ENCODE peak calls at places on chromosomes 2 and 18, in four cellular contexts. U is WTC11, V is K562, W is HepG2. G is an unnamed sample.

GRCh38 chr18:75051757-75052156 is 157.2 kb downstream of the PTGR3 start:
- DNase-seq in U (no peak), V (no peak), W (no peak), G (no peak)

GRCh38 chr2:26086155-26086634 is 52.3 kb downstream of the RAB10 start:
- DNase-seq in U (no peak), V (no peak), W (no peak), G (no peak)

GRCh38 chr18:76963951-76964350 is 141.6 kb downstream of the ZNF236 start:
- DNase-seq in V (no peak), W (no peak), U (no peak), G (no peak)

GRCh38 chr18:76446746-76447267 is 48.2 kb downstream of the ZNF516 start:
- DNase-seq in W (no peak), V (no peak), U (no peak), G (no peak)

GRCh38 chr2:105455488-105455991 is 56.7 kb upstream of the FHL2 start:
- DNase-seq in V (peak), W (peak), U (no peak), G (peak)

GRCh38 chr2:42537493-42537892 is 30.9 kb upstream of the MTA3 start:
- DNase-seq in U (no peak), V (no peak), W (no peak), G (no peak)

GRCh38 chr2:102975996-102976636 is 214.3 kb downstream of the TMEM182 start:
- DNase-seq in W (peak), V (peak), U (peak), G (peak)

GRCh38 chr2:208006833-208007232 is 18.5 kb downstream of the PLEKHM3 start:
- DNase-seq in W (no peak), U (no peak), V (no peak), G (no peak)

GRCh38 chr2:109128466-109129355 is at the start of gene SH3RF3:
- DNase-seq in W (no peak), V (no peak), U (peak), G (peak)

GRCh38 chr18:45687617-45688016 is 36.4 kb upstream of the SLC14A1 start:
- DNase-seq in V (peak), U (no peak), W (no peak), G (no peak)

GRCh38 chr18:74541703-74542555 is 7.6 kb downstream of the CNDP1 start:
- DNase-seq in W (peak), V (no peak), U (no peak), G (no peak)

GRCh38 chr2:221817052-221817451 is 244.9 kb upstream of the EPHA4 start:
- DNase-seq in V (no peak), U (no peak), W (no peak), G (no peak)

GRCh38 chr2:127672341-127673303 is 2.7 kb downstream of the LIMS2 start:
- DNase-seq in W (no peak), U (no peak), V (no peak), G (no peak)

GRCh38 chr2:98487101-98487805 is 42.6 kb downstream of the INPP4A start:
- DNase-seq in V (no peak), W (no peak), U (no peak), G (no peak)

GRCh38 chr2:161122772-161123530 is 37.3 kb upstream of the TANK start:
- DNase-seq in U (no peak), V (peak), W (peak), G (peak)

GRCh38 chr18:13500891-13501887 is 225.2 kb downstream of the FAM210A start:
- DNase-seq in U (no peak), V (no peak), W (no peak), G (peak)

GRCh38 chr2:149815946-149816345 is 228.4 kb upstream of the MMADHC start:
- DNase-seq in V (no peak), W (no peak), U (no peak), G (no peak)

GRCh38 chr2:240142859-240143258 is 2.4 kb upstream of the OTOS start:
- DNase-seq in U (no peak), W (no peak), V (no peak), G (no peak)

GRCh38 chr18:26435415-26436095 is 112.8 kb downstream of the KCTD1 start:
- DNase-seq in U (no peak), V (no peak), W (no peak), G (no peak)

GRCh38 chr2:171723724-171724683 is 36.7 kb downstream of the DYNC1I2 start:
- DNase-seq in V (peak), U (peak), W (peak), G (no peak)

DNA sequence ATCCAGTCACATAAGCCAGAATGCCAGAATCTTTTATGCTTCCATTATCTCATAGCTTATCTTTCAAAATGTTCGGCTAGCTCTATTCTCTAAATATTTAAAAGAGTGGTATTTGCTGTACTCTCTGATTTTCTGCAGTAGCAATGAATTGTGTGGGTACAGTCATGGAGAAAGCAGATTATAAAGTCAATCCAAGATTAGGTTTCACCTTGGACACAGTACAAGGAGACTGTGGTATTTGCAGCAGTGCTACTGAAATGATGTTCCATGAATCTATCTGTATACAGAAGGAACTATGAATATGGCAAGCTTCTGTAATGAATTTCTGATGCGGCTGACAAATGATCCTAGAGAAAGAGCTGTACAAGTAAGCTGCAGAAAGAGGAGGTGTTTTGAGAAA is 15.4 kb upstream of the DSEL start:
- DNase-seq in U (no peak), W (no peak), V (no peak), G (no peak)
- TF ChIP-seq USF2 in U (no peak), W (no peak), V (no peak), G (no peak)

DNA sequence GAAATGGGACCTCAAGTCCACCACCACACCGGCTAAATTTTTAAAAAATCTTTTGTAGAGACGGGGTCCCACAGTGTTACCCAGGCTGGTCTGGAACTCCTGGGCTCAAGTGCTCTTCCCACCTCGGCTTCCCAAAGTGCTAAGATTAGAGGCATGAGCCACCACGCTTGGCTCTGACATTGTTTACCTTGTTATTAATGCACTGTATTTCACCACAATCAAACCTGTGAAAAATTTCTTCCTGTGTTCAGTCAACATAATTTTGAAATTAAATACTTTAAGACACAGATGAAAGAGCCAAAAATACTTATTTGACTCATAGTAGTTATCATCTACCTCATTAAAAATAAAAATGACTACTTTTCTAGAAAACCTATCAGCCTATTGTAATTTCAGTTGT is 16.0 kb upstream of the FAM124B start:
- DNase-seq in U (no peak), W (no peak), V (no peak), G (no peak)
- TF ChIP-seq HMGXB4 in U (no peak), W (no peak), V (no peak), G (no peak)

GRCh38 chr18:9260388-9261380 is 73.9 kb upstream of the TWSG1 start:
- DNase-seq in V (peak), W (no peak), U (no peak), G (no peak)
- TF ChIP-seq USF2 in V (no peak), W (no peak), U (no peak), G (no peak)

DNA sequence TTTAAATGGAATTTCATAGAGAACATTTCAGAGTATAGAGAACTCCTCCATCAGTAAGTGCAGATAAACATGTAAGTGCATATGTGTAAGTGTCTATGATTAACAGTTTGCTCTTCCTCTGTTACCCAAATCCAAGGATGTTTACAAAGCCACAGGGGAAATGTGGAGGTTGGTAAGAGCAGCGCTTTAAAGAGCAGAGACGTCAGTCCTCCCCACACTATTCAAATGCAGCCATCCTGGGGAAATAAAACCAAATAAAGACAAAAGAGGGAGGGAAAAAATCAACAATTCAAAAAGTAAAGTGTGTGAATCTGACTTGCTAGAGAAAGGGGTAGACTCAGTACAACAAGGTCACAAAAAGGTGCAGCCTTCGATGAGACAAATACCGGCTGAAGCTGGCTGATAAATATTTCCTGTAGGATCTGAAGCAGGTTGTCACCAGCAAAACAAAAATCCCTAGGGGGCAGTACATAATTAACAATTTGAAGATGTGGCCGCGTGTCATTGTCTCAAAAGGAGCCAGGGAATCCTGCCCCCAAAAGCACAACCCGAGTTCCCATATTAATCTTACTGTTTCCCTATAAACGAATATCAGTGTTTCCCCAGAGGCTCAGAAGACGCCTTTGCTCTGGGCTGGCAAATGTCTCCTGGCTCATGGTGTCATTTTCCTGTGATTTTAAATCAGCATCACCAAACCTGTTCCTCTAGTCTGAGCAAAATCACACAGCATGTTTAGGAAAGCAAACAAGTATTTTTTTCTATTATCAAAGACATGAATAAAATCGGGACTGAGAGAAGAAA is 216.5 kb downstream of the CDCA7 start:
- DNase-seq in V (peak), U (no peak), W (peak), G (peak)
- TF ChIP-seq HMGXB4 in V (no peak), U (no peak), W (no peak), G (no peak)

DNA sequence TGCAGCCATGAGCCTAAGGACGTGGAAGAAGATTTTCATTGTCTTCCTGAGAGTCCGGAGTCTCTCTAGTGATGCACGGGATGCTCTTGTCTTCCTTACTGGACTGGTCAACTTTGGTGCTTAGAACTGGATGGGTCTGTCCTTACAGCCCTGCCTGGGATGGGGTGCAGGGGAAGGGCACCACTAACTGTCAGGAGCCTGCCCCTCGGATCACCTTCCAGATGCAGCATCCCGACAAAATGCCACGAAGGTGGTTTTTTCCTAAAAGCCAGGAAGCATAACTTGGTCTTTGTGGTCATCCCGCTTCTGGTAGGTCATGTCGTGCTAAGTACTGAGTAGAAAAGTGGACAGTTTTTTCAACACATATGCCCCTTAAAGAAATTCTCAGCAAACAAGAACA is 207.4 kb upstream of the TWIST2 start:
- DNase-seq in W (no peak), V (no peak), U (no peak), G (no peak)
- TF ChIP-seq USF2 in W (no peak), V (no peak), U (no peak), G (no peak)

DNA sequence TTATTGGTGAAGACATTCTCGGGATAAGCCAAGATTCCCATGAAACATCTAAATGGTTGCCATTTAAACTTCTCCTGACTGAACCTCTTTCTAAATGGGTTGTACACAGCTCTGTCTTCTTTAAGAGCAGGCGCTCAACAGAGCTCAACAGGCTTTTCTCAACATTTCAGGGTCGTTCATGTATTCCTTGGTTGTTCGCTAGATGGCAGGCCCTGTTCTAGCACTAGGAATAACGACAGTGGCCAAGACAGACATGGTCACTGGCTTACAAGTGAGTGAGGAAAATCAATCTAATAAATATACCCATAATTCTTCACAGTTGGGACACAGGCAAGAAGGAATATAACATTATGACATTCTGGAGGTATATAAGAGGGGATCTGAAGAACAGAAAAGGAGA is 154.5 kb downstream of the SMAD2 start:
- DNase-seq in U (no peak), V (peak), W (peak), G (no peak)
- TF ChIP-seq HMGXB4 in U (no peak), V (no peak), W (no peak), G (no peak)